ENCODE peak calls at places on chromosomes 1 and 21, in ten cellular contexts. One of them, this sample, is unnamed.

GRCh38 chr1:201553496-201554166 is 14.7 kb downstream of the NAV1 start:
- DNase-seq in NCI-H510A: no peak
- DNase-seq in memory B cell: no peak
- DNase-seq in activated T-helper 1 cell treated with anti-CD3 and anti-CD28 coated beads, Interleukin-12 subunit alpha, Interleukin-12 subunit beta, Interleukin-2, Interleukin-4 antibody, amounts not matched to agents 30 ng/mL and 10 ng/mL and 1 ng/mL, durations not matched to agents 14 hours and 24 hours and 36 hours: no peak
- DNase-seq in activated CD4-positive, alpha-beta T cell treated with anti-CD3 and anti-CD28 coated beads, Interleukin-2, amount 10 ng/mL, durations not matched to agents 7 days and 5 days: no peak
- DNase-seq in amniotic stem cell: no peak
- DNase-seq in NCI-H460: no peak
- DNase-seq in astrocyte: peak; percentile 68
- DNase-seq in Caki2: no peak
- DNase-seq in activated CD4-positive, CD25-positive, alpha-beta regulatory T cell treated with anti-CD3 and anti-CD28 coated beads, Interleukin-2, amount 50 U/mL, for 16 hours: no peak
- DNase-seq in this sample: no peak

GRCh38 chr1:9842073-9842711 is 18.4 kb upstream of the CLSTN1 start:
- DNase-seq in Caki2: no peak
- DNase-seq in activated CD4-positive, alpha-beta T cell treated with anti-CD3 and anti-CD28 coated beads, Interleukin-2, amount 10 ng/mL, durations not matched to agents 7 days and 5 days: no peak
- DNase-seq in activated T-helper 1 cell treated with anti-CD3 and anti-CD28 coated beads, Interleukin-12 subunit alpha, Interleukin-12 subunit beta, Interleukin-2, Interleukin-4 antibody, amounts not matched to agents 30 ng/mL and 10 ng/mL and 1 ng/mL, durations not matched to agents 14 hours and 24 hours and 36 hours: no peak
- DNase-seq in amniotic stem cell: no peak
- DNase-seq in activated CD4-positive, CD25-positive, alpha-beta regulatory T cell treated with anti-CD3 and anti-CD28 coated beads, Interleukin-2, amount 50 U/mL, for 16 hours: no peak
- DNase-seq in astrocyte: no peak
- DNase-seq in memory B cell: no peak
- DNase-seq in NCI-H460: no peak
- DNase-seq in NCI-H510A: no peak
- DNase-seq in this sample: no peak

GRCh38 chr1:156513189-156513588 is 12.6 kb upstream of the MEF2D start:
- DNase-seq in amniotic stem cell: no peak
- DNase-seq in activated CD4-positive, CD25-positive, alpha-beta regulatory T cell treated with anti-CD3 and anti-CD28 coated beads, Interleukin-2, amount 50 U/mL, for 16 hours: no peak
- DNase-seq in NCI-H510A: no peak
- DNase-seq in activated T-helper 1 cell treated with anti-CD3 and anti-CD28 coated beads, Interleukin-12 subunit alpha, Interleukin-12 subunit beta, Interleukin-2, Interleukin-4 antibody, amounts not matched to agents 30 ng/mL and 10 ng/mL and 1 ng/mL, durations not matched to agents 14 hours and 24 hours and 36 hours: no peak
- DNase-seq in NCI-H460: no peak
- DNase-seq in Caki2: no peak
- DNase-seq in activated CD4-positive, alpha-beta T cell treated with anti-CD3 and anti-CD28 coated beads, Interleukin-2, amount 10 ng/mL, durations not matched to agents 7 days and 5 days: no peak
- DNase-seq in memory B cell: no peak
- DNase-seq in astrocyte: no peak
- DNase-seq in this sample: no peak

GRCh38 chr1:235329139-235329808 is 904 bp downstream of the GGPS1 start:
- DNase-seq in NCI-H510A: no peak
- DNase-seq in activated CD4-positive, CD25-positive, alpha-beta regulatory T cell treated with anti-CD3 and anti-CD28 coated beads, Interleukin-2, amount 50 U/mL, for 16 hours: no peak
- DNase-seq in NCI-H460: peak; percentile 33
- DNase-seq in astrocyte: peak; percentile 28
- DNase-seq in activated CD4-positive, alpha-beta T cell treated with anti-CD3 and anti-CD28 coated beads, Interleukin-2, amount 10 ng/mL, durations not matched to agents 7 days and 5 days: peak; percentile 64
- DNase-seq in memory B cell: no peak
- DNase-seq in amniotic stem cell: no peak
- DNase-seq in Caki2: no peak
- DNase-seq in activated T-helper 1 cell treated with anti-CD3 and anti-CD28 coated beads, Interleukin-12 subunit alpha, Interleukin-12 subunit beta, Interleukin-2, Interleukin-4 antibody, amounts not matched to agents 30 ng/mL and 10 ng/mL and 1 ng/mL, durations not matched to agents 14 hours and 24 hours and 36 hours: no peak
- DNase-seq in this sample: peak; percentile 44

GRCh38 chr21:46425566-46425965 is 33.1 kb upstream of the DIP2A start:
- DNase-seq in activated CD4-positive, CD25-positive, alpha-beta regulatory T cell treated with anti-CD3 and anti-CD28 coated beads, Interleukin-2, amount 50 U/mL, for 16 hours: no peak
- DNase-seq in activated T-helper 1 cell treated with anti-CD3 and anti-CD28 coated beads, Interleukin-12 subunit alpha, Interleukin-12 subunit beta, Interleukin-2, Interleukin-4 antibody, amounts not matched to agents 30 ng/mL and 10 ng/mL and 1 ng/mL, durations not matched to agents 14 hours and 24 hours and 36 hours: no peak
- DNase-seq in amniotic stem cell: no peak
- DNase-seq in NCI-H510A: peak; percentile 49
- DNase-seq in Caki2: no peak
- DNase-seq in memory B cell: no peak
- DNase-seq in activated CD4-positive, alpha-beta T cell treated with anti-CD3 and anti-CD28 coated beads, Interleukin-2, amount 10 ng/mL, durations not matched to agents 7 days and 5 days: peak; percentile 49
- DNase-seq in NCI-H460: no peak
- DNase-seq in astrocyte: no peak
- DNase-seq in this sample: no peak

GRCh38 chr1:215682232-215682631 is 115.1 kb downstream of the KCTD3 start:
- DNase-seq in activated CD4-positive, alpha-beta T cell treated with anti-CD3 and anti-CD28 coated beads, Interleukin-2, amount 10 ng/mL, durations not matched to agents 7 days and 5 days: no peak
- DNase-seq in memory B cell: no peak
- DNase-seq in NCI-H460: peak; percentile 14
- DNase-seq in Caki2: peak; percentile 25
- DNase-seq in activated CD4-positive, CD25-positive, alpha-beta regulatory T cell treated with anti-CD3 and anti-CD28 coated beads, Interleukin-2, amount 50 U/mL, for 16 hours: no peak
- DNase-seq in activated T-helper 1 cell treated with anti-CD3 and anti-CD28 coated beads, Interleukin-12 subunit alpha, Interleukin-12 subunit beta, Interleukin-2, Interleukin-4 antibody, amounts not matched to agents 30 ng/mL and 10 ng/mL and 1 ng/mL, durations not matched to agents 14 hours and 24 hours and 36 hours: no peak
- DNase-seq in astrocyte: no peak
- DNase-seq in amniotic stem cell: no peak
- DNase-seq in NCI-H510A: no peak
- DNase-seq in this sample: no peak

GRCh38 chr1:22540311-22540710 is 23.0 kb upstream of the EPHA8 start:
- DNase-seq in activated CD4-positive, CD25-positive, alpha-beta regulatory T cell treated with anti-CD3 and anti-CD28 coated beads, Interleukin-2, amount 50 U/mL, for 16 hours: no peak
- DNase-seq in NCI-H510A: no peak
- DNase-seq in memory B cell: no peak
- DNase-seq in astrocyte: no peak
- DNase-seq in NCI-H460: no peak
- DNase-seq in activated T-helper 1 cell treated with anti-CD3 and anti-CD28 coated beads, Interleukin-12 subunit alpha, Interleukin-12 subunit beta, Interleukin-2, Interleukin-4 antibody, amounts not matched to agents 30 ng/mL and 10 ng/mL and 1 ng/mL, durations not matched to agents 14 hours and 24 hours and 36 hours: no peak
- DNase-seq in Caki2: no peak
- DNase-seq in amniotic stem cell: no peak
- DNase-seq in activated CD4-positive, alpha-beta T cell treated with anti-CD3 and anti-CD28 coated beads, Interleukin-2, amount 10 ng/mL, durations not matched to agents 7 days and 5 days: no peak
- DNase-seq in this sample: no peak

GRCh38 chr1:198667796-198668195 is 29.0 kb downstream of the PTPRC start:
- DNase-seq in memory B cell: no peak
- DNase-seq in astrocyte: no peak
- DNase-seq in Caki2: no peak
- DNase-seq in activated CD4-positive, alpha-beta T cell treated with anti-CD3 and anti-CD28 coated beads, Interleukin-2, amount 10 ng/mL, durations not matched to agents 7 days and 5 days: no peak
- DNase-seq in NCI-H510A: no peak
- DNase-seq in activated T-helper 1 cell treated with anti-CD3 and anti-CD28 coated beads, Interleukin-12 subunit alpha, Interleukin-12 subunit beta, Interleukin-2, Interleukin-4 antibody, amounts not matched to agents 30 ng/mL and 10 ng/mL and 1 ng/mL, durations not matched to agents 14 hours and 24 hours and 36 hours: no peak
- DNase-seq in activated CD4-positive, CD25-positive, alpha-beta regulatory T cell treated with anti-CD3 and anti-CD28 coated beads, Interleukin-2, amount 50 U/mL, for 16 hours: no peak
- DNase-seq in NCI-H460: no peak
- DNase-seq in amniotic stem cell: no peak
- DNase-seq in this sample: no peak

GRCh38 chr1:192713921-192714320 is 78.0 kb downstream of the RGS13 start:
- DNase-seq in Caki2: no peak
- DNase-seq in astrocyte: peak; percentile 20
- DNase-seq in NCI-H460: no peak
- DNase-seq in activated T-helper 1 cell treated with anti-CD3 and anti-CD28 coated beads, Interleukin-12 subunit alpha, Interleukin-12 subunit beta, Interleukin-2, Interleukin-4 antibody, amounts not matched to agents 30 ng/mL and 10 ng/mL and 1 ng/mL, durations not matched to agents 14 hours and 24 hours and 36 hours: no peak
- DNase-seq in memory B cell: no peak
- DNase-seq in activated CD4-positive, alpha-beta T cell treated with anti-CD3 and anti-CD28 coated beads, Interleukin-2, amount 10 ng/mL, durations not matched to agents 7 days and 5 days: no peak
- DNase-seq in NCI-H510A: no peak
- DNase-seq in activated CD4-positive, CD25-positive, alpha-beta regulatory T cell treated with anti-CD3 and anti-CD28 coated beads, Interleukin-2, amount 50 U/mL, for 16 hours: no peak
- DNase-seq in amniotic stem cell: no peak
- DNase-seq in this sample: no peak

GRCh38 chr1:92484472-92485373 is 2.0 kb downstream of the GFI1 start:
- DNase-seq in NCI-H510A: peak; percentile 51
- DNase-seq in amniotic stem cell: no peak
- DNase-seq in activated CD4-positive, CD25-positive, alpha-beta regulatory T cell treated with anti-CD3 and anti-CD28 coated beads, Interleukin-2, amount 50 U/mL, for 16 hours: no peak
- DNase-seq in activated T-helper 1 cell treated with anti-CD3 and anti-CD28 coated beads, Interleukin-12 subunit alpha, Interleukin-12 subunit beta, Interleukin-2, Interleukin-4 antibody, amounts not matched to agents 30 ng/mL and 10 ng/mL and 1 ng/mL, durations not matched to agents 14 hours and 24 hours and 36 hours: peak; percentile 50
- DNase-seq in astrocyte: no peak
- DNase-seq in memory B cell: peak; percentile 43
- DNase-seq in activated CD4-positive, alpha-beta T cell treated with anti-CD3 and anti-CD28 coated beads, Interleukin-2, amount 10 ng/mL, durations not matched to agents 7 days and 5 days: peak; percentile 65
- DNase-seq in NCI-H460: no peak
- DNase-seq in Caki2: no peak
- DNase-seq in this sample: peak; percentile 78

GRCh38 chr1:30722175-30722537 is 1.2 kb downstream of the MATN1 start:
- DNase-seq in memory B cell: no peak
- DNase-seq in astrocyte: no peak
- DNase-seq in NCI-H460: no peak
- DNase-seq in activated CD4-positive, CD25-positive, alpha-beta regulatory T cell treated with anti-CD3 and anti-CD28 coated beads, Interleukin-2, amount 50 U/mL, for 16 hours: no peak
- DNase-seq in Caki2: peak; percentile 65
- DNase-seq in activated CD4-positive, alpha-beta T cell treated with anti-CD3 and anti-CD28 coated beads, Interleukin-2, amount 10 ng/mL, durations not matched to agents 7 days and 5 days: no peak
- DNase-seq in NCI-H510A: no peak
- DNase-seq in activated T-helper 1 cell treated with anti-CD3 and anti-CD28 coated beads, Interleukin-12 subunit alpha, Interleukin-12 subunit beta, Interleukin-2, Interleukin-4 antibody, amounts not matched to agents 30 ng/mL and 10 ng/mL and 1 ng/mL, durations not matched to agents 14 hours and 24 hours and 36 hours: no peak
- DNase-seq in amniotic stem cell: no peak
- DNase-seq in this sample: no peak